ENCODE peak calls at places on chromosomes 5 and 9, in nine cellular contexts. One of them, this sample, is unnamed.
A peak's percentile ranks its signal among the peaks of the same experiment; 100 is the strongest.

GRCh38 chr9:25990376-25990775 is 312.1 kb upstream of the TUSC1 start:
- DNase-seq in mammary epithelial cell: no peak
- DNase-seq in brain microvascular endothelial cell: no peak
- DNase-seq in pancreas: no peak
- DNase-seq in WERI-Rb-1: no peak
- DNase-seq in CD8-positive, alpha-beta T cell: no peak
- DNase-seq in thoracic aorta: no peak
- DNase-seq in ascending aorta: no peak
- DNase-seq in heart left ventricle: no peak
- DNase-seq in this sample: no peak

GRCh38 chr9:119280740-119281485 is 88.3 kb downstream of the BRINP1 start:
- DNase-seq in brain microvascular endothelial cell: no peak
- DNase-seq in CD8-positive, alpha-beta T cell: no peak
- DNase-seq in ascending aorta: no peak
- DNase-seq in thoracic aorta: no peak
- DNase-seq in heart left ventricle: no peak
- DNase-seq in pancreas: no peak
- DNase-seq in mammary epithelial cell: no peak
- DNase-seq in WERI-Rb-1: no peak
- DNase-seq in this sample: no peak

GRCh38 chr9:97398999-97399758 is 12.7 kb upstream of the TDRD7 start:
- DNase-seq in heart left ventricle: peak; percentile 72
- DNase-seq in WERI-Rb-1: peak; percentile 81
- DNase-seq in pancreas: peak; percentile 65
- DNase-seq in thoracic aorta: no peak
- DNase-seq in CD8-positive, alpha-beta T cell: peak; percentile 68
- DNase-seq in ascending aorta: peak; percentile 76
- DNase-seq in brain microvascular endothelial cell: peak; percentile 47
- DNase-seq in mammary epithelial cell: peak; percentile 89
- DNase-seq in this sample: peak; percentile 86

GRCh38 chr9:133692364-133692985 is 45.7 kb downstream of the SARDH start:
- DNase-seq in pancreas: no peak
- DNase-seq in heart left ventricle: peak; percentile 13
- DNase-seq in brain microvascular endothelial cell: no peak
- DNase-seq in mammary epithelial cell: no peak
- DNase-seq in ascending aorta: no peak
- DNase-seq in WERI-Rb-1: no peak
- DNase-seq in CD8-positive, alpha-beta T cell: no peak
- DNase-seq in thoracic aorta: no peak
- DNase-seq in this sample: no peak

GRCh38 chr5:127785098-127785927 is 82.1 kb downstream of the CCDC192 start:
- DNase-seq in pancreas: no peak
- DNase-seq in CD8-positive, alpha-beta T cell: no peak
- DNase-seq in heart left ventricle: no peak
- DNase-seq in ascending aorta: no peak
- DNase-seq in thoracic aorta: no peak
- DNase-seq in mammary epithelial cell: peak; percentile 89
- DNase-seq in brain microvascular endothelial cell: peak; percentile 97
- DNase-seq in WERI-Rb-1: no peak
- DNase-seq in this sample: no peak

GRCh38 chr5:56494300-56494704 is 261.2 kb upstream of the ANKRD55 start:
- DNase-seq in thoracic aorta: no peak
- DNase-seq in CD8-positive, alpha-beta T cell: no peak
- DNase-seq in pancreas: no peak
- DNase-seq in heart left ventricle: no peak
- DNase-seq in ascending aorta: no peak
- DNase-seq in brain microvascular endothelial cell: no peak
- DNase-seq in mammary epithelial cell: no peak
- DNase-seq in WERI-Rb-1: no peak
- DNase-seq in this sample: no peak

GRCh38 chr9:126638571-126639132 is 24.9 kb downstream of the LMX1B start:
- DNase-seq in mammary epithelial cell: no peak
- DNase-seq in heart left ventricle: no peak
- DNase-seq in pancreas: no peak
- DNase-seq in ascending aorta: no peak
- DNase-seq in CD8-positive, alpha-beta T cell: no peak
- DNase-seq in brain microvascular endothelial cell: no peak
- DNase-seq in thoracic aorta: no peak
- DNase-seq in WERI-Rb-1: peak; percentile 53
- DNase-seq in this sample: no peak

GRCh38 chr9:38733503-38733902 is 13.6 kb upstream of the FAM240B start:
- DNase-seq in ascending aorta: no peak
- DNase-seq in heart left ventricle: no peak
- DNase-seq in CD8-positive, alpha-beta T cell: no peak
- DNase-seq in WERI-Rb-1: no peak
- DNase-seq in brain microvascular endothelial cell: no peak
- DNase-seq in pancreas: no peak
- DNase-seq in mammary epithelial cell: no peak
- DNase-seq in thoracic aorta: no peak
- DNase-seq in this sample: no peak

GRCh38 chr5:10747678-10748622 is 13.1 kb downstream of the DAP start:
- DNase-seq in WERI-Rb-1: no peak
- DNase-seq in thoracic aorta: no peak
- DNase-seq in ascending aorta: no peak
- DNase-seq in brain microvascular endothelial cell: no peak
- DNase-seq in CD8-positive, alpha-beta T cell: no peak
- DNase-seq in heart left ventricle: no peak
- DNase-seq in mammary epithelial cell: no peak
- DNase-seq in pancreas: peak; percentile 64
- DNase-seq in this sample: no peak

GRCh38 chr5:111704452-111705085 is 52.4 kb downstream of the NREP start:
- DNase-seq in mammary epithelial cell: no peak
- DNase-seq in ascending aorta: no peak
- DNase-seq in CD8-positive, alpha-beta T cell: no peak
- DNase-seq in thoracic aorta: no peak
- DNase-seq in pancreas: no peak
- DNase-seq in heart left ventricle: no peak
- DNase-seq in WERI-Rb-1: no peak
- DNase-seq in brain microvascular endothelial cell: no peak
- DNase-seq in this sample: peak; percentile 15

GRCh38 chr5:72178910-72179815 is 71.9 kb downstream of the MAP1B start:
- DNase-seq in ascending aorta: peak; percentile 95
- DNase-seq in WERI-Rb-1: no peak
- DNase-seq in heart left ventricle: peak; percentile 74
- DNase-seq in CD8-positive, alpha-beta T cell: no peak
- DNase-seq in pancreas: peak; percentile 33
- DNase-seq in brain microvascular endothelial cell: peak; percentile 89
- DNase-seq in mammary epithelial cell: peak; percentile 82
- DNase-seq in thoracic aorta: peak; percentile 78
- DNase-seq in this sample: no peak

GRCh38 chr5:66958984-66959641 is 237.5 kb downstream of the CD180 start:
- DNase-seq in pancreas: peak; percentile 9
- DNase-seq in ascending aorta: peak; percentile 71
- DNase-seq in WERI-Rb-1: no peak
- DNase-seq in thoracic aorta: no peak
- DNase-seq in brain microvascular endothelial cell: peak; percentile 63
- DNase-seq in mammary epithelial cell: peak; percentile 45
- DNase-seq in heart left ventricle: peak; percentile 64
- DNase-seq in CD8-positive, alpha-beta T cell: no peak
- DNase-seq in this sample: no peak

GRCh38 chr9:112110773-112111106 is 64.4 kb downstream of the SUSD1 start:
- DNase-seq in CD8-positive, alpha-beta T cell: no peak
- DNase-seq in ascending aorta: no peak
- DNase-seq in mammary epithelial cell: no peak
- DNase-seq in brain microvascular endothelial cell: no peak
- DNase-seq in WERI-Rb-1: no peak
- DNase-seq in heart left ventricle: no peak
- DNase-seq in pancreas: no peak
- DNase-seq in thoracic aorta: no peak
- DNase-seq in this sample: peak; percentile 13

GRCh38 chr9:112115109-112115508 is 60.0 kb downstream of the SUSD1 start:
- DNase-seq in WERI-Rb-1: no peak
- DNase-seq in brain microvascular endothelial cell: no peak
- DNase-seq in ascending aorta: no peak
- DNase-seq in CD8-positive, alpha-beta T cell: no peak
- DNase-seq in heart left ventricle: no peak
- DNase-seq in thoracic aorta: no peak
- DNase-seq in mammary epithelial cell: no peak
- DNase-seq in pancreas: no peak
- DNase-seq in this sample: no peak

GRCh38 chr9:112112519-112112918 is 62.6 kb downstream of the SUSD1 start:
- DNase-seq in heart left ventricle: no peak
- DNase-seq in WERI-Rb-1: no peak
- DNase-seq in CD8-positive, alpha-beta T cell: no peak
- DNase-seq in pancreas: no peak
- DNase-seq in brain microvascular endothelial cell: peak; percentile 91
- DNase-seq in mammary epithelial cell: peak; percentile 94
- DNase-seq in thoracic aorta: no peak
- DNase-seq in ascending aorta: no peak
- DNase-seq in this sample: no peak

GRCh38 chr9:112111461-112111860 is 63.6 kb downstream of the SUSD1 start:
- DNase-seq in WERI-Rb-1: no peak
- DNase-seq in pancreas: no peak
- DNase-seq in CD8-positive, alpha-beta T cell: no peak
- DNase-seq in heart left ventricle: no peak
- DNase-seq in brain microvascular endothelial cell: no peak
- DNase-seq in mammary epithelial cell: no peak
- DNase-seq in ascending aorta: no peak
- DNase-seq in thoracic aorta: no peak
- DNase-seq in this sample: no peak

DNA sequence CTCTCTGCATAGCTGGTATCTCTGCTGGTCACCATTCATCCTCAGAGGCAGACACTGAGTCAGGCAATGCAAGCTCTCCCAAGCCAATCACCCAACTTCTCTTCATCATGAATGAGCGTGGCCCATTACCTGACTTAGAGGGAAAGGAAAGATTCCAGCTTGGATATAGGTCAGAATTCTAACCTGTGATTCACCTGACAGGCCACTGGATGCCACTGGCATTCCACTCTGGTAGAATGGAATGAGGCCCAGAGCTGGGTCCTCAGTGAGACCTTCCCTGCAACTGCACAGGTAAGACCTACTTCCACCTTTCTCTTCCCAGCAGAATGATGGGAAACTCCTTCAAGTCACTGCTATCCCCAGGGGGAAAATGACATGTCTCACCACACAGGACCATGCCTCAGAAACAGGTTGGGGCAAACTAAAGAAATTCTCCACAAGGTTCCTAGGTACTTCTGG is 62.1 kb downstream of the SUSD1 start:
- DNase-seq in pancreas: peak; percentile 27
- DNase-seq in mammary epithelial cell: peak; percentile 85
- DNase-seq in CD8-positive, alpha-beta T cell: peak; percentile 13
- DNase-seq in WERI-Rb-1: peak; percentile 52
- DNase-seq in heart left ventricle: no peak
- DNase-seq in brain microvascular endothelial cell: peak; percentile 64
- DNase-seq in thoracic aorta: no peak
- DNase-seq in ascending aorta: no peak
- DNase-seq in this sample: no peak
- TF ChIP-seq CTCF in pancreas: peak; percentile 55
- TF ChIP-seq CTCF in mammary epithelial cell: peak; percentile 83
- TF ChIP-seq CTCF in CD8-positive, alpha-beta T cell: peak; percentile 55
- TF ChIP-seq CTCF in WERI-Rb-1: peak; percentile 76
- TF ChIP-seq CTCF in heart left ventricle: peak; percentile 22
- TF ChIP-seq CTCF in brain microvascular endothelial cell: peak; percentile 57
- TF ChIP-seq CTCF in thoracic aorta: no peak
- TF ChIP-seq CTCF in ascending aorta: peak; percentile 14
- TF ChIP-seq CTCF in this sample: peak; percentile 40

DNA sequence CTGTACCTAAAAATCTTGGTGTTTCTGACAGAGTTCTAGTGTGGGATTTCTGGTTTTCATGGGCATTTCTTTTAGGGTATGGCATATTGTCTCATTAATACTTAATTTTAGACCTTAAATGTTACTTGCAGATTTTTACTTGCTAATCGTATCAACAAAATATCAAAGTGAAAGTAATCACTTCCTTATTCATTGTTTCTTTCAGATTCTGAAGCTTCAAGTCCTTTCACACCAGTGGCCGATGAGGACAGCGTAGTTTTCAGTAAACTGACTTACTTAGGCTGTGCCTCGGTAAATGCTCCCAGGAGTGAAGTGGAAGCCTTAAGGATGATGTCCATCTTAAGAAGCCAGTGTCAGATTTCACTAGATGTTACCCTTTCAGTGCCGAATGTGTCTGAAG is 45.2 kb downstream of the RABGAP1 start:
- DNase-seq in mammary epithelial cell: no peak
- DNase-seq in WERI-Rb-1: no peak
- DNase-seq in pancreas: no peak
- DNase-seq in thoracic aorta: no peak
- DNase-seq in CD8-positive, alpha-beta T cell: no peak
- DNase-seq in brain microvascular endothelial cell: no peak
- DNase-seq in heart left ventricle: no peak
- DNase-seq in ascending aorta: no peak
- DNase-seq in this sample: no peak
- H3K36me3 ChIP-seq in mammary epithelial cell: peaks cover 18% of the 10 kb centered on the region
- H3K36me3 ChIP-seq in WERI-Rb-1: peaks cover 56% of the 10 kb centered on the region
- H3K36me3 ChIP-seq in pancreas: no peaks in the 10 kb centered on the region
- H3K36me3 ChIP-seq in thoracic aorta: peaks cover 16% of the 10 kb centered on the region
- H3K36me3 ChIP-seq in CD8-positive, alpha-beta T cell: peaks cover 15% of the 10 kb centered on the region
- H3K36me3 ChIP-seq in brain microvascular endothelial cell: peaks cover 17% of the 10 kb centered on the region
- H3K36me3 ChIP-seq in heart left ventricle: peaks cover 48% of the 10 kb centered on the region
- H3K36me3 ChIP-seq in ascending aorta: peaks cover 36% of the 10 kb centered on the region
- H3K36me3 ChIP-seq in this sample: peaks cover 3% of the 10 kb centered on the region

DNA sequence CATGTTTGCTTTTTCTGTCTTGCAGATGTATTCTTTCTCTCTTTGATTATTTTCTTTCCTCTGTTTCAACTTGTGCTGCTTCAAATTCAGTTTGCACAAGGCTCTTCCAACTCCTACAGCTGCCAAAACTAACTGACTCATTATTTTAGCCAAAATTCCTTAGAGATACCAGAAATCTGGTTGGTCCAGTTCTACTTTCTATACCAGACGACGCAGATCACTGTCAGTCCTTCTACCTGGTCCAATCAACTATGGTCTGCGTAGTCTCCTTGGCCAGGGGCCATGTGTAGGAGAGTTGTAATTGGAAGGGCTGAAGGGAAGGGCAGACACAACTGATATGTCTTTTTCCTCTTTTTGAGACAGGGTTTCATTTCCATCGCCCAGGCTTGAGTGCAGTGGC is 51.9 kb upstream of the JAK2 start:
- DNase-seq in WERI-Rb-1: no peak
- DNase-seq in thoracic aorta: no peak
- DNase-seq in brain microvascular endothelial cell: no peak
- DNase-seq in pancreas: no peak
- DNase-seq in CD8-positive, alpha-beta T cell: no peak
- DNase-seq in mammary epithelial cell: peak; percentile 79
- DNase-seq in heart left ventricle: peak; percentile 42
- DNase-seq in ascending aorta: no peak
- DNase-seq in this sample: no peak
- H3K4me3 ChIP-seq in WERI-Rb-1: no peak overlapping the region
- H3K4me3 ChIP-seq in thoracic aorta: peak overlapping the region; percentile 64
- H3K4me3 ChIP-seq in brain microvascular endothelial cell: no peak overlapping the region
- H3K4me3 ChIP-seq in pancreas: no peak overlapping the region
- H3K4me3 ChIP-seq in CD8-positive, alpha-beta T cell: no peak overlapping the region
- H3K4me3 ChIP-seq in mammary epithelial cell: no peak overlapping the region
- H3K4me3 ChIP-seq in heart left ventricle: no peak overlapping the region
- H3K4me3 ChIP-seq in ascending aorta: no peak overlapping the region
- H3K4me3 ChIP-seq in this sample: no peak overlapping the region

DNA sequence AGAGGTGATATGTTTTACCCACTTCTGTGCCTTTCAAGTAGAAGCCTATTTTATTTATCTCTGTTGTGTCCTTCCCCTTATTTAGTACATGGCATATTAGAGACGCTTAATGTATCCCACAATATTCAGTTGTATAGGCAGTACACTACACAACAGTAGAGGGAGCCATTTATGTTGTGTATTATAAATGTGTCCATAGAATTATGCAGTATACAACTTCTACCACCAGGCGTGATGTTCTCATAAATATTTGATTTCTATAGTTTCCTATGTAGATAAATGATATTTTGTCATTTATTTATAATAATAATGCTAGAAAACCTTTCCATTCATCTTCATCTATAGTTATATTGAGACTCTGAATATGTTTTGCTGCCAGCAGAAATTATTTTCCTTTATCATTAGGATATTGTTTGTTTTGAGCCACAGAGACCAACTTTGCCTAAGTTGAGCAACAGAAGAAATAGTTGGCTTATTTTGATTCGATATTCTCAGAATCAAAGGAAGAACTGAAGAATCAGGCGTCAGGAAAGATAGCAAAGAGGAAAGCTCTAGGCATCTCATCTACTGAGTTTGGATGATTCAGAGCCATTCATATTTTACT is 81.7 kb downstream of the ADAMTS19 start:
- DNase-seq in heart left ventricle: no peak
- DNase-seq in ascending aorta: no peak
- DNase-seq in pancreas: no peak
- DNase-seq in brain microvascular endothelial cell: no peak
- DNase-seq in WERI-Rb-1: no peak
- DNase-seq in mammary epithelial cell: peak; percentile 23
- DNase-seq in thoracic aorta: no peak
- DNase-seq in CD8-positive, alpha-beta T cell: no peak
- DNase-seq in this sample: no peak
- TF ChIP-seq CTCF in heart left ventricle: no peak
- TF ChIP-seq CTCF in ascending aorta: no peak
- TF ChIP-seq CTCF in pancreas: no peak
- TF ChIP-seq CTCF in brain microvascular endothelial cell: no peak
- TF ChIP-seq CTCF in WERI-Rb-1: no peak
- TF ChIP-seq CTCF in mammary epithelial cell: peak; percentile 77
- TF ChIP-seq CTCF in thoracic aorta: no peak
- TF ChIP-seq CTCF in CD8-positive, alpha-beta T cell: no peak
- TF ChIP-seq CTCF in this sample: peak; percentile 31